ENCODE peak calls at places on chromosomes 12 and 14, in six cellular contexts. S is Karpas-422, F is mammary epithelial cell, E is Peyer's patch, Y is lower lobe of right lung, W is breast epithelium. L is an unnamed sample. For H3K36me3, the result is how much of the 10 kb centered on the place peaks cover.

GRCh38 chr14:57502581-57503254 is 9.1 kb upstream of the CCDC198 start:
- DNase-seq in W (no peak), E (no peak), Y (no peak), F (no peak), S (no peak), L (no peak)

GRCh38 chr14:105919458-105920150 is 393.2 kb downstream of the TMEM121 start:
- DNase-seq in F (no peak), W (peak), Y (peak), S (no peak), E (peak), L (peak)

GRCh38 chr14:56648508-56649301 is 69.1 kb downstream of the TMEM260 start:
- DNase-seq in F (no peak), W (no peak), S (no peak), E (no peak), Y (no peak), L (no peak)

GRCh38 chr12:7934560-7935463 is 1.2 kb downstream of the SLC2A3 start:
- DNase-seq in E (no peak), Y (no peak), F (no peak), S (no peak), W (no peak), L (no peak)

GRCh38 chr14:41144370-41144769 is 462.3 kb upstream of the LRFN5 start:
- DNase-seq in E (no peak), F (no peak), W (no peak), Y (no peak), S (no peak), L (no peak)

GRCh38 chr12:128944956-128945355 is 91.7 kb downstream of the GLT1D1 start:
- DNase-seq in E (no peak), S (no peak), W (no peak), F (no peak), Y (no peak), L (no peak)

GRCh38 chr12:75457191-75457590 is 23.4 kb upstream of the GLIPR1 start:
- DNase-seq in E (no peak), S (no peak), W (no peak), Y (no peak), F (no peak), L (no peak)

GRCh38 chr14:102507891-102508312 is 1.7 kb downstream of the ANKRD9 start:
- DNase-seq in W (no peak), F (no peak), E (no peak), Y (no peak), S (no peak), L (no peak)

GRCh38 chr12:75623631-75624118 is 112.3 kb upstream of the KRR1 start:
- DNase-seq in E (no peak), W (no peak), S (no peak), F (peak), Y (no peak), L (no peak)

GRCh38 chr14:85934123-85934885 is 404.4 kb downstream of the FLRT2 start:
- DNase-seq in E (no peak), Y (peak), S (peak), W (no peak), F (no peak), L (no peak)

GRCh38 chr12:109308534-109309440 is at the start of gene FOXN4:
- DNase-seq in E (no peak), Y (no peak), F (no peak), S (no peak), W (no peak), L (peak)

GRCh38 chr12:104960464-104960863 is 2.4 kb upstream of the SLC41A2 start:
- DNase-seq in W (no peak), E (no peak), F (no peak), Y (no peak), S (no peak), L (no peak)

DNA sequence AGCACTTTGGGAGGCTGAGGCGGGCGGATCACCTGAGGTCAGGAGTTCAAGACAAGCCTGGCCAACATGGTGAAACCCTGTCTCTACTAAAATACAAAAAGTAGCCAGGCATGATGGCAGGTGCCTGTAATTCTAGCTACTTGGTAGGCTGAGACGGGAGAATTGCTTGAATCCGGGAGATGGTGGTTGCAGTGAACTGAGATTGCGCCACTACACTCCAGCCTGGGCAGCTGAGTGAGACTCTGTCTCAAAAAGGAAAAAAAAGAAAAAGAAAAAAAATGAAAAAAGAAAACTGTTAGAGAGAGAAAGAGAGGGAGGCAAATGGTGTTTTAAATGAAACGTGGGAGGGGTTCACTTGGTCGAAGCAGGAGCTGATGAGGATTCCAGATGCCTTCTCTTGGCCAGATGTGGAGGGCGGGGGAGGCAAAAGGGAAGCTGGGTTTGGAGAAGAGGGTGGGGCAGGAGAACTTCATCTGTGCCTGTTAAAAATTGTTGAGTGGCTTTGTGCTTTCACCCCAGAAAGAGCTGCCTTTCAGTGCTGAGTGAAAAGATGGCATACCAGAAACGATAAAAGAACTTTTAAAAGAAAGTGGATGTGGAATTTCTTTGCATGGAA is 1.1 kb downstream of the EMP1 start:
- DNase-seq in S (no peak), E (no peak), W (no peak), F (no peak), Y (no peak), L (no peak)
- H3K36me3 ChIP-seq in S (under half), E (under half), W (under half), F (under half), Y (under half), L (under half)

GRCh38 chr12:62919827-62920226 is 15.1 kb downstream of the PPM1H start:
- DNase-seq in Y (no peak), E (no peak), F (peak), S (no peak), W (no peak), L (no peak)

GRCh38 chr12:62925680-62926079 is 9.3 kb downstream of the PPM1H start:
- DNase-seq in Y (no peak), E (no peak), F (no peak), S (no peak), W (no peak), L (no peak)

GRCh38 chr12:62924084-62924483 is 10.9 kb downstream of the PPM1H start:
- DNase-seq in E (no peak), S (no peak), F (no peak), Y (no peak), W (no peak), L (no peak)

GRCh38 chr12:62917939-62918338 is 17.0 kb downstream of the PPM1H start:
- DNase-seq in E (no peak), F (no peak), Y (no peak), S (no peak), W (no peak), L (no peak)

GRCh38 chr12:62922539-62922938 is 12.4 kb downstream of the PPM1H start:
- DNase-seq in W (no peak), S (no peak), F (peak), Y (no peak), E (no peak), L (no peak)
- H3K36me3 ChIP-seq in W (under half), S (under half), F (under half), Y (under half), E (under half), L (under half)

GRCh38 chr12:906077-906585 is 43.4 kb downstream of the RAD52 start:
- DNase-seq in E (no peak), F (no peak), Y (no peak), S (no peak), W (no peak), L (no peak)

GRCh38 chr12:904010-904414 is 45.5 kb downstream of the RAD52 start:
- DNase-seq in S (no peak), Y (no peak), F (no peak), E (no peak), W (no peak), L (no peak)

GRCh38 chr12:905273-906076 is 44.0 kb downstream of the RAD52 start:
- DNase-seq in Y (no peak), W (no peak), S (no peak), E (no peak), F (no peak), L (no peak)

GRCh38 chr12:902581-902980 is 46.9 kb downstream of the RAD52 start:
- DNase-seq in E (no peak), Y (no peak), S (no peak), W (no peak), F (no peak), L (no peak)

DNA sequence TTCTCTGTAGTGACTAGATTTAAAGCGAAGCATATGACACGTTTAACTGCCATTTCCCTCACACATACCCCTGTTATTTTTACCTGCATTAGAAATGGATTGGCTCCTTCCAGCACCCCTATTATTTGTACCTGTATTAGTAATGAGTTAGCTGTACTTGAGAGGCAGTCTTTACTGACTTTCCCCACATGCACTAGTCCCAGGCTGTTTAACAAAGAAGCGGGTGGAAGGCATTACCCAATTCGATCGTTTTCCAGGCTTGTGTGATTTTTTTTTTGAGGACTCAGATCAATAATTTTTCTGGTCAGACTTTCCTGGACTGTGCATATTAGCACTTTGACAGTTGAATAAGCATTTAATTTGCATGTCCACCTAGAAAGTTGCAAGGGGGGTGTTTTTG is 46.4 kb downstream of the RAD52 start:
- DNase-seq in F (no peak), E (no peak), W (no peak), Y (no peak), S (no peak), L (no peak)
- H3K36me3 ChIP-seq in F (under half), E (half or more), W (under half), Y (half or more), S (half or more), L (half or more)

DNA sequence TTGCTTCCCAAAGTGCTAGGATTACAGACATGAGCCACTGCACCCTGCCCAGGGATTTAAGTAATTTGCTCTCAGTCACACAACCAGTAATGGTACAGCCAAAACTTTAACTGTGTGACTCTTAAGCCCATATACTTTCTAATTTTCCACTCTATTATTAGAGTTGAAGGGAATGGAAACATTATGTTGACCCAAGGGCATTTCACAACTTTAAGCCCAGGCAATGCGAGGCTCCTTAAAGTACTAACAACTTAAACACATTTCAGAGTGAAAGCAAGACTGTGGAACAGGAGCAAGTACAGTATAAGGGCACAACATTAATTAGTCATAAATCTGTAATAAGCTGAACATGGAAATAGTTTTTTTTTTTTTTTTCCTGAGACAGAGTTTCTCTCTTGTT is 39.8 kb downstream of the BAZ1A start:
- DNase-seq in F (no peak), E (no peak), Y (no peak), W (no peak), S (no peak), L (no peak)
- H3K36me3 ChIP-seq in F (under half), E (under half), Y (under half), W (under half), S (under half), L (under half)

DNA sequence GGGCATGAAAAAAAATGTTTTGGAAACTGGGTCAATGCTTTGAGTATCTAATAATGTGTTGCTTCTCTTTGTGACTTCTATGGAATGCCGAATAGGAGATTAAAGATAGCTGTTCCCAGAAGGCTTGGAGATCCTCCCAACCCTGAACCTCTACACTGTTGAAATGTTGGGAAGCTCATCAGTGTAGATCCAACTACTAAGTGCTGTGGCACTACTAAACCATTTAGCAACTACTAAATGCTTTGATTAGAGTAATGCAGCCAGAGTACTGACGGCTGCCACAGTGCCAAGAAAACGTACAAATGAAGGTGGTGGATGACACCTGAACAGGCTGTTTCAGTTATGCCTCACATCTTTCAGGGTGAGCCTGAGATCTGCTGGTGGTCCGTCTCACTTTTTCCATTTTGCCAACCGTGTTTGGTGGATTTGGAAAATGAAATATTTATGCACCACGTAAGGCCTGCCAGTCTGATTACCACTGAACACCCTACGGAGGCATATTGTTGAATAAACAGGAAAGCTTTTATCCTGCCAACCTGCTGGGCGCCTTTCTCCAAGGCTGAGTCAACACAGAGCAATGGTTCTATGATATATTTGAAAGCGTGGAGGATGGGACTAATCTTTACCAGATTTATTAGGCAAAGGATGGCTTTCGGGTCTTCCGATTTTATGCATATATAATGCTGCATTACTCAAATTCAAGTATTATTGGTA is 938.0 kb upstream of the FLRT2 start:
- DNase-seq in E (no peak), W (no peak), F (no peak), Y (no peak), S (no peak), L (no peak)
- H3K36me3 ChIP-seq in E (under half), W (under half), F (under half), Y (under half), S (under half), L (under half)

L was measured in left lung.